ENCODE peak calls at places on chromosomes 2 and 18, in five cellular contexts. I is K562, R is endothelial cell of umbilical vein, F is GM12878, H is HepG2. A is an unnamed sample. For H3K9me3, the result is how much of the 10 kb centered on the place peaks cover.

GRCh38 chr2:238864207-238865014 is 16.5 kb downstream of the TWIST2 start:
- DNase-seq in H (peak), F (no peak), R (peak), I (peak), A (peak)

GRCh38 chr2:240232961-240233890 is 92.8 kb upstream of the OTOS start:
- DNase-seq in I (peak), R (peak), H (peak), F (no peak), A (peak)

GRCh38 chr2:51025942-51026574 is 5.9 kb downstream of the NRXN1 start:
- DNase-seq in I (no peak), R (no peak), F (no peak), H (no peak), A (no peak)

GRCh38 chr2:112623913-112624777 is 21.6 kb upstream of the SLC20A1 start:
- DNase-seq in R (peak), H (no peak), I (peak), F (no peak), A (peak)

GRCh38 chr18:25921677-25922421 is 168.6 kb downstream of the SS18 start:
- DNase-seq in R (peak), I (peak), H (peak), F (peak), A (peak)

GRCh38 chr2:236536727-236537398 is 32.8 kb upstream of the ACKR3 start:
- DNase-seq in R (no peak), I (no peak), F (peak), H (no peak), A (no peak)

GRCh38 chr2:169711751-169712509 is 17.7 kb downstream of the PHOSPHO2 start:
- DNase-seq in R (peak), I (peak), F (no peak), H (peak), A (no peak)

GRCh38 chr2:242085941-242086621 is 216.6 kb downstream of the RTP5 start:
- DNase-seq in F (peak), I (peak), R (no peak), H (peak), A (no peak)

GRCh38 chr2:76498387-76498786 is 787.7 kb upstream of the GCFC2 start:
- DNase-seq in R (no peak), H (no peak), F (no peak), I (no peak), A (no peak)

GRCh38 chr2:51919395-51919794 is 887.5 kb upstream of the NRXN1 start:
- DNase-seq in R (no peak), F (no peak), I (no peak), H (no peak), A (no peak)

GRCh38 chr2:74499269-74499939 is at the start of gene LBX2:
- DNase-seq in R (no peak), F (no peak), H (no peak), I (no peak), A (no peak)

GRCh38 chr2:74497777-74498499 is 1.5 kb downstream of the LBX2 start:
- DNase-seq in I (no peak), R (no peak), H (no peak), F (no peak), A (no peak)

GRCh38 chr2:74495440-74495839 is 4.0 kb downstream of the LBX2 start:
- DNase-seq in F (no peak), H (no peak), I (no peak), R (no peak), A (no peak)

GRCh38 chr2:74498500-74499268 is 719 bp downstream of the LBX2 start:
- DNase-seq in I (no peak), F (no peak), H (no peak), R (peak), A (peak)

DNA sequence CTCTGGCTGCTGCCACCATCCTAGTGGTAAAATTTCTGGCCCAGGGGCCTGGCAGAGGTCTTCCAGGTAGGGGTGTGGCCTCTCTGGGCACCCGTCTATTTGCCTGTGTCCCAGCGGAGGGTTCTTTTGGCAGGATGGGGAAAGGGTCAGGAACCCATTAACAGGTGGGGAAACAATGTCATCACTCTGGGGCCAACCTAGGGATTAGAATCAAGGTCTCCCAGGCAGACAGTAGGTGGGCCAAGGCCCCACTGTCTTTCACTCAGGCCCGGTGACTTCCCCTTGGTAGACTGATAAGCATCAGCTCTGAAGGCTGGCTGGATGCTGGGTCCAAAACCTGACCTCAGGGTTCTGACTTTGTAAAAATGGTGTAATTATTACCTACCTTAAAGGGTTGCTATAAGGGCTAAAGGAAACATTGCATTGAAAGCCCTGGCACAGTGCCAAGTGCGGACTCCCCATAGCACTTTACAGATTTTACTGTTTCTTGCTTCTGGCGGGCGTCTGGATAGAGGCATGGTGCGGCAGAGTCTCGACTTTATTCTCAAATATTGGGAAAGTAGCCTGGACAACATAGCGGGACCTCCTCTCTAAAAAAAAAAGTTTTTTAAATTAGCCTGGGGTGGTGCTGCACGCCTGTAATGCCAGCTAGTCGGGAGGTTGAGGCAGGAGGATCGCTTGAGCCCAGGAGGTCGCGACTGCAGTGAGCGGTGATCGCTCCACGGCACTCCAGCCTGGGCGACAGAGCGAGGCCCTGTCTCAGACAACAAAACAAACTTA is 2.2 kb downstream of the LBX2 start:
- DNase-seq in F (no peak), H (peak), R (no peak), I (no peak), A (no peak)
- TF ChIP-seq MYC in F (no peak), H (no peak), R (no peak), I (no peak), A (no peak)

GRCh38 chr2:172512810-172513523 is 42.9 kb upstream of the PDK1 start:
- DNase-seq in R (no peak), H (peak), I (no peak), F (no peak), A (no peak)

GRCh38 chr2:172513935-172514586 is 41.8 kb upstream of the PDK1 start:
- DNase-seq in R (no peak), I (peak), F (no peak), H (no peak), A (no peak)

GRCh38 chr2:172518995-172519394 is 36.9 kb upstream of the PDK1 start:
- DNase-seq in R (no peak), H (no peak), I (no peak), F (no peak), A (no peak)

GRCh38 chr2:172513524-172513900 is 42.4 kb upstream of the PDK1 start:
- DNase-seq in H (no peak), F (no peak), R (no peak), I (no peak), A (no peak)

DNA sequence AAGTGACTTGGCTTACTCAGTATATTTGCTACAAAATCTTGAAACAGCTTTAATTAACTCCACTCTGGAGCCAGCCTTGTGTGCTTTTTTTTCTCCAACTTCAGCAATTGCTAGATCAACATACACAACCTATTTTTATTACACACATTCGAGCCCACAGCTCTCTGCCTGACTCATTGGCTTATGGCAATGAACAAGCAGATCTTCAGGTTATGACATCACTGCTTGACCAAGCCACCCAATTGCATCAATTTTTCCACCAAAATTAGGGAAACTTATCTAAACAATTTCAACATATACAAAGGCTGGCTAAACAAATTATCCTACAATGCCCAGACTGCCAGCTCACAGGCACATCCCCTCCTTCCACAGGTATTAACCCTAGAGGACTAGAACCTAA is 39.6 kb upstream of the PDK1 start:
- DNase-seq in F (no peak), R (no peak), H (no peak), I (no peak), A (no peak)
- H3K9me3 ChIP-seq in F (under half), R (under half), H (under half), I (under half), A (under half)

DNA sequence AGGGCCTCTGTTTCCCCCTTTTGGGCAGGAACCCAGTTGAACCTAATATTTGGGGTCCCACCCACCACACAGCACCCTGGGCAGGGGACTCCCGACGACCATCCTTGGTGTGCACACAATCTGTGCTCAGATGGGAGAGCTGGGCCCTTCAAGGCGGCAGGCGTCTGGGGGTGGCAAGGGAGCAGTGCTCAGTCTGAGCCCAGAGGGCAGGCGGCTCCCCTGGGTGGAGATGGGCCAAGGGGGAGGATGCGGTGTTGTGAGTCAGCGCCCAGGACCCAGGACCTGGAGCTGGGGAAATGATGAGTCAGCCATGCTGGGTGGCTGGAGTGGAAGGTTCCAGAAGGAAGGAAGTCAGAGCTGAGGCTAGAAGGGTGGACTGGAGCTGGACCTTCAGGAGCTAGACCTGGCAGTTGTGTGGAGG is 3.8 kb downstream of the PROM2 start:
- DNase-seq in H (no peak), I (peak), R (no peak), F (no peak), A (no peak)
- TF ChIP-seq MYC in H (no peak), I (no peak), R (no peak), F (no peak), A (no peak)

DNA sequence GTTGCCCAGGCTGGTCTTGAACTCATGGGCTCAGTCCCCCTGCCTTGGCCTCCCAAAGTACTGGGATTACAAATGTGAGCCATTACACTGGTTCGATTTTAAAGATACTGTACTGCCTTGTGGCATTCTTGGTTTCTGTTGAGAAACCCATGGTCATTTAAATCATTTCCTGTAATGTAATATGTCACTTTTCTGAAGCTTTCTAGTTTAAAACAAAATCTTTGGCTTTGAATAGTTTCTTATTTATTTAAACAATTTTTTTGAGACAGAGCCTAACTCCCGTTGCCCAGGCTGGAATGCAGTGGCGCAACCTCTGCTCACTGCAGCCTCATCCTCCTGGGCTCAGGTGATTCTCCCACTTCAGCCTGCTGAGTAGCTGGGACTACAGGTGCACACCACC is 8.9 kb downstream of the ZNF512 start:
- DNase-seq in F (no peak), R (no peak), I (no peak), H (no peak), A (no peak)
- H3K9me3 ChIP-seq in F (under half), R (under half), I (under half), H (under half), A (under half)

DNA sequence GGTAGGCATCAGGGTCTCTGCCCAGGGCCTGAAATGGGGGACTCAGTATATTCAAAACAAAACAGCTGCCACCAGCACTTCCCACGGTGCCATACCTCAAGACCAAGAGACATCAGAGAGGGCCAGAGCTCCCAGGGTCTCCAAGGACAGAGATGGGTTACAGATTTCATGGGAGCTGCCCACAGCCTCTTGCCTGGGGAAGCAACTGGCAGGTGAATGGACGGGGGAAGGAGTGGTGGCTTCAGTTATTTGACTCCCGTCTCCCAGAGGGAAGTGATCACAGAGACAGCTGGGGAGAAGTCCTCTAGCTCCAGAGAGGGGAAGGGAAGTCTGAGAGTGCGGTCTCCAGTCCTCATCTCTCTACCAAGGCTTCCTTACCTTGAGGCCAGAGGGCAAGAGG is 15.8 kb upstream of the SFXN5 start:
- DNase-seq in R (no peak), H (no peak), I (no peak), F (no peak), A (no peak)
- TF ChIP-seq MYC in R (no peak), H (no peak), I (no peak), F (no peak), A (no peak)

GRCh38 chr2:2933421-2933820 is 444.2 kb downstream of the EIPR1 start:
- DNase-seq in H (no peak), R (no peak), F (no peak), I (no peak), A (no peak)
- H3K9me3 ChIP-seq in H (under half), R (under half), F (under half), I (under half), A (under half)

GRCh38 chr2:49831698-49832367 is 677.5 kb upstream of the FSHR start:
- DNase-seq in I (no peak), H (no peak), F (no peak), R (no peak), A (no peak)

GRCh38 chr2:49832555-49832954 is 678.2 kb upstream of the FSHR start:
- DNase-seq in H (no peak), I (no peak), R (no peak), F (no peak), A (no peak)

DNA sequence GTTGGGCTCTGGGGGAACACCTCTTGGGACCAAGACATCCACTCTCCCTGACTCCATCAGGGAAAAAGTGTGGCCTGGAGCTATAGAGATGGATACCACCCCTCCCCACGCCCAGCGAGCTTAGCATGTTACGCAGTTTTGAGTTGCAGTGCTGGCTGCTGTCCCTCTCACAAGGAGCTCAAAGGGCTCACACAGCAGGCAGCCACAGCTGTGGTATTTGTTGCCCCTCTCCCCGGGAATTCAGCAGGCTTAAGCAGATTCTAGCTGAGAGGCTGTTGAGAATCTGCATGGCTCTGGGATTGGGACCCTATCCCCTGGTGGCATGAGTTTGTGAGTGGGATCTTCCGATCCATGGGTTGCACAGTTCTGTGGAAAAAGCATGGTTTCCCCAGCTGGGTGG is 673.1 kb upstream of the FSHR start:
- DNase-seq in F (no peak), R (no peak), H (no peak), I (no peak), A (no peak)
- TF ChIP-seq MYC in F (no peak), R (no peak), H (no peak), I (no peak), A (no peak)

A was measured in A549.